ENCODE peak calls at places on chromosomes 7 and 10, in nine cellular contexts. One of them, this sample, is unnamed.

GRCh38 chr10:72744566-72744965 is 52.6 kb downstream of the MCU start:
- DNase-seq in GM12864: no peak
- DNase-seq in endodermal cell: no peak
- DNase-seq in progenitor cell of endocrine pancreas: no peak
- DNase-seq in suprapubic skin: no peak
- DNase-seq in astrocyte: no peak
- DNase-seq in endothelial cell: no peak
- DNase-seq in dorsolateral prefrontal cortex: no peak
- DNase-seq in Peyer's patch: no peak
- DNase-seq in this sample: no peak

GRCh38 chr10:49164587-49165188 is 23.5 kb downstream of the TMEM273 start:
- DNase-seq in GM12864: peak; percentile 44
- DNase-seq in endodermal cell: peak; percentile 89
- DNase-seq in progenitor cell of endocrine pancreas: peak; percentile 41
- DNase-seq in suprapubic skin: no peak
- DNase-seq in astrocyte: no peak
- DNase-seq in endothelial cell: peak; percentile 69
- DNase-seq in dorsolateral prefrontal cortex: no peak
- DNase-seq in Peyer's patch: no peak
- DNase-seq in this sample: peak; percentile 58

GRCh38 chr10:65342226-65342625 is 1583.6 kb upstream of the LRRTM3 start:
- DNase-seq in GM12864: no peak
- DNase-seq in endodermal cell: no peak
- DNase-seq in progenitor cell of endocrine pancreas: no peak
- DNase-seq in suprapubic skin: no peak
- DNase-seq in astrocyte: no peak
- DNase-seq in endothelial cell: no peak
- DNase-seq in dorsolateral prefrontal cortex: no peak
- DNase-seq in Peyer's patch: no peak
- DNase-seq in this sample: no peak

GRCh38 chr7:26630941-26631580 is 233.3 kb downstream of the SKAP2 start:
- DNase-seq in GM12864: no peak
- DNase-seq in endodermal cell: no peak
- DNase-seq in progenitor cell of endocrine pancreas: no peak
- DNase-seq in suprapubic skin: no peak
- DNase-seq in astrocyte: no peak
- DNase-seq in endothelial cell: no peak
- DNase-seq in dorsolateral prefrontal cortex: no peak
- DNase-seq in Peyer's patch: no peak
- DNase-seq in this sample: no peak

GRCh38 chr7:41315764-41316163 is 387.1 kb downstream of the INHBA start:
- DNase-seq in GM12864: no peak
- DNase-seq in endodermal cell: peak; percentile 83
- DNase-seq in progenitor cell of endocrine pancreas: no peak
- DNase-seq in suprapubic skin: no peak
- DNase-seq in astrocyte: no peak
- DNase-seq in endothelial cell: peak; percentile 26
- DNase-seq in dorsolateral prefrontal cortex: no peak
- DNase-seq in Peyer's patch: no peak
- DNase-seq in this sample: no peak

GRCh38 chr7:41882745-41883527 is 180.0 kb upstream of the INHBA start:
- DNase-seq in GM12864: no peak
- DNase-seq in endodermal cell: no peak
- DNase-seq in progenitor cell of endocrine pancreas: no peak
- DNase-seq in suprapubic skin: no peak
- DNase-seq in astrocyte: no peak
- DNase-seq in endothelial cell: no peak
- DNase-seq in dorsolateral prefrontal cortex: no peak
- DNase-seq in Peyer's patch: no peak
- DNase-seq in this sample: peak; percentile 58

GRCh38 chr10:35378547-35379210 is 42.4 kb downstream of the CCNY start:
- DNase-seq in GM12864: no peak
- DNase-seq in endodermal cell: peak; percentile 49
- DNase-seq in progenitor cell of endocrine pancreas: no peak
- DNase-seq in suprapubic skin: no peak
- DNase-seq in astrocyte: peak; percentile 59
- DNase-seq in endothelial cell: peak; percentile 12
- DNase-seq in dorsolateral prefrontal cortex: no peak
- DNase-seq in Peyer's patch: no peak
- DNase-seq in this sample: no peak

GRCh38 chr10:111524134-111524533 is 447.3 kb downstream of the ADRA2A start:
- DNase-seq in GM12864: no peak
- DNase-seq in endodermal cell: no peak
- DNase-seq in progenitor cell of endocrine pancreas: no peak
- DNase-seq in suprapubic skin: no peak
- DNase-seq in astrocyte: no peak
- DNase-seq in endothelial cell: no peak
- DNase-seq in dorsolateral prefrontal cortex: no peak
- DNase-seq in Peyer's patch: no peak
- DNase-seq in this sample: no peak

GRCh38 chr7:95367606-95368005 is 28.6 kb downstream of the PON3 start:
- DNase-seq in GM12864: no peak
- DNase-seq in endodermal cell: no peak
- DNase-seq in progenitor cell of endocrine pancreas: no peak
- DNase-seq in suprapubic skin: no peak
- DNase-seq in astrocyte: no peak
- DNase-seq in endothelial cell: no peak
- DNase-seq in dorsolateral prefrontal cortex: no peak
- DNase-seq in Peyer's patch: no peak
- DNase-seq in this sample: no peak

GRCh38 chr10:62178568-62178967 is 90.1 kb downstream of the RTKN2 start:
- DNase-seq in GM12864: no peak
- DNase-seq in endodermal cell: no peak
- DNase-seq in progenitor cell of endocrine pancreas: no peak
- DNase-seq in suprapubic skin: no peak
- DNase-seq in astrocyte: peak; percentile 79
- DNase-seq in endothelial cell: no peak
- DNase-seq in dorsolateral prefrontal cortex: no peak
- DNase-seq in Peyer's patch: no peak
- DNase-seq in this sample: no peak

GRCh38 chr7:142001163-142001874 is 5.6 kb downstream of the MGAM start:
- DNase-seq in GM12864: no peak
- DNase-seq in endodermal cell: no peak
- DNase-seq in progenitor cell of endocrine pancreas: no peak
- DNase-seq in suprapubic skin: no peak
- DNase-seq in astrocyte: no peak
- DNase-seq in endothelial cell: no peak
- DNase-seq in dorsolateral prefrontal cortex: no peak
- DNase-seq in Peyer's patch: peak; percentile 88
- DNase-seq in this sample: no peak

GRCh38 chr10:131841669-131842139 is 59.1 kb upstream of the PPP2R2D start:
- DNase-seq in GM12864: no peak
- DNase-seq in endodermal cell: peak; percentile 53
- DNase-seq in progenitor cell of endocrine pancreas: peak; percentile 8
- DNase-seq in suprapubic skin: peak; percentile 59
- DNase-seq in astrocyte: no peak
- DNase-seq in endothelial cell: no peak
- DNase-seq in dorsolateral prefrontal cortex: peak; percentile 24
- DNase-seq in Peyer's patch: peak; percentile 39
- DNase-seq in this sample: no peak

GRCh38 chr7:100419660-100420226 is 8.8 kb downstream of the ZCWPW1 start:
- DNase-seq in GM12864: no peak
- DNase-seq in endodermal cell: no peak
- DNase-seq in progenitor cell of endocrine pancreas: no peak
- DNase-seq in suprapubic skin: no peak
- DNase-seq in astrocyte: no peak
- DNase-seq in endothelial cell: no peak
- DNase-seq in dorsolateral prefrontal cortex: no peak
- DNase-seq in Peyer's patch: no peak
- DNase-seq in this sample: no peak

GRCh38 chr7:33719059-33719581 is 186.2 kb upstream of the BMPER start:
- DNase-seq in GM12864: no peak
- DNase-seq in endodermal cell: peak; percentile 22
- DNase-seq in progenitor cell of endocrine pancreas: no peak
- DNase-seq in suprapubic skin: no peak
- DNase-seq in astrocyte: no peak
- DNase-seq in endothelial cell: no peak
- DNase-seq in dorsolateral prefrontal cortex: no peak
- DNase-seq in Peyer's patch: no peak
- DNase-seq in this sample: no peak

GRCh38 chr7:131896189-131896855 is 339.9 kb upstream of the PODXL start:
- DNase-seq in GM12864: no peak
- DNase-seq in endodermal cell: peak; percentile 84
- DNase-seq in progenitor cell of endocrine pancreas: no peak
- DNase-seq in suprapubic skin: no peak
- DNase-seq in astrocyte: no peak
- DNase-seq in endothelial cell: no peak
- DNase-seq in dorsolateral prefrontal cortex: no peak
- DNase-seq in Peyer's patch: no peak
- DNase-seq in this sample: no peak

GRCh38 chr7:93889261-93889660 is 1.3 kb downstream of the TFPI2 start:
- DNase-seq in GM12864: no peak
- DNase-seq in endodermal cell: no peak
- DNase-seq in progenitor cell of endocrine pancreas: no peak
- DNase-seq in suprapubic skin: no peak
- DNase-seq in astrocyte: peak; percentile 74
- DNase-seq in endothelial cell: no peak
- DNase-seq in dorsolateral prefrontal cortex: no peak
- DNase-seq in Peyer's patch: no peak
- DNase-seq in this sample: no peak

GRCh38 chr7:4725014-4725951 is 43.2 kb downstream of the FOXK1 start:
- DNase-seq in GM12864: no peak
- DNase-seq in endodermal cell: peak; percentile 62
- DNase-seq in progenitor cell of endocrine pancreas: no peak
- DNase-seq in suprapubic skin: peak; percentile 85
- DNase-seq in astrocyte: peak; percentile 92
- DNase-seq in endothelial cell: no peak
- DNase-seq in dorsolateral prefrontal cortex: peak; percentile 83
- DNase-seq in Peyer's patch: peak; percentile 83
- DNase-seq in this sample: peak; percentile 91

GRCh38 chr10:80156216-80156615 is 23.7 kb downstream of the PLAC9 start:
- DNase-seq in GM12864: no peak
- DNase-seq in endodermal cell: no peak
- DNase-seq in progenitor cell of endocrine pancreas: no peak
- DNase-seq in suprapubic skin: no peak
- DNase-seq in astrocyte: peak; percentile 14
- DNase-seq in endothelial cell: no peak
- DNase-seq in dorsolateral prefrontal cortex: no peak
- DNase-seq in Peyer's patch: no peak
- DNase-seq in this sample: no peak

GRCh38 chr10:72331575-72332422 is 22.9 kb downstream of the DNAJB12 start:
- DNase-seq in GM12864: peak; percentile 64
- DNase-seq in endodermal cell: peak; percentile 99
- DNase-seq in progenitor cell of endocrine pancreas: peak; percentile 47
- DNase-seq in suprapubic skin: no peak
- DNase-seq in astrocyte: peak; percentile 78
- DNase-seq in endothelial cell: peak; percentile 56
- DNase-seq in dorsolateral prefrontal cortex: peak; percentile 92
- DNase-seq in Peyer's patch: peak; percentile 93
- DNase-seq in this sample: peak; percentile 63

GRCh38 chr10:104925232-104925851 is 284.3 kb downstream of the SORCS3 start:
- DNase-seq in GM12864: no peak
- DNase-seq in endodermal cell: peak; percentile 85
- DNase-seq in progenitor cell of endocrine pancreas: peak; percentile 24
- DNase-seq in suprapubic skin: no peak
- DNase-seq in astrocyte: no peak
- DNase-seq in endothelial cell: peak; percentile 68
- DNase-seq in dorsolateral prefrontal cortex: no peak
- DNase-seq in Peyer's patch: peak; percentile 50
- DNase-seq in this sample: peak; percentile 20

GRCh38 chr7:130160023-130160422 is 45.2 kb downstream of the TMEM209 start:
- DNase-seq in GM12864: no peak
- DNase-seq in endodermal cell: no peak
- DNase-seq in progenitor cell of endocrine pancreas: no peak
- DNase-seq in suprapubic skin: no peak
- DNase-seq in astrocyte: no peak
- DNase-seq in endothelial cell: no peak
- DNase-seq in dorsolateral prefrontal cortex: no peak
- DNase-seq in Peyer's patch: no peak
- DNase-seq in this sample: no peak

GRCh38 chr7:86598721-86599120 is 45.0 kb upstream of the GRM3 start:
- DNase-seq in GM12864: no peak
- DNase-seq in endodermal cell: peak; percentile 53
- DNase-seq in progenitor cell of endocrine pancreas: no peak
- DNase-seq in suprapubic skin: no peak
- DNase-seq in astrocyte: no peak
- DNase-seq in endothelial cell: no peak
- DNase-seq in dorsolateral prefrontal cortex: no peak
- DNase-seq in Peyer's patch: no peak
- DNase-seq in this sample: no peak
- TF ChIP-seq CTCF in GM12864: no peak
- TF ChIP-seq CTCF in endodermal cell: no peak
- TF ChIP-seq CTCF in progenitor cell of endocrine pancreas: no peak
- TF ChIP-seq CTCF in suprapubic skin: no peak
- TF ChIP-seq CTCF in astrocyte: no peak
- TF ChIP-seq CTCF in endothelial cell: no peak
- TF ChIP-seq CTCF in dorsolateral prefrontal cortex: no peak
- TF ChIP-seq CTCF in Peyer's patch: no peak
- TF ChIP-seq CTCF in this sample: no peak

GRCh38 chr10:16184911-16185310 is 251.9 kb upstream of the PTER start:
- DNase-seq in GM12864: no peak
- DNase-seq in endodermal cell: no peak
- DNase-seq in progenitor cell of endocrine pancreas: no peak
- DNase-seq in suprapubic skin: no peak
- DNase-seq in astrocyte: no peak
- DNase-seq in endothelial cell: no peak
- DNase-seq in dorsolateral prefrontal cortex: no peak
- DNase-seq in Peyer's patch: no peak
- DNase-seq in this sample: no peak
- TF ChIP-seq CTCF in GM12864: no peak
- TF ChIP-seq CTCF in endodermal cell: no peak
- TF ChIP-seq CTCF in progenitor cell of endocrine pancreas: no peak
- TF ChIP-seq CTCF in suprapubic skin: no peak
- TF ChIP-seq CTCF in astrocyte: no peak
- TF ChIP-seq CTCF in endothelial cell: no peak
- TF ChIP-seq CTCF in dorsolateral prefrontal cortex: no peak
- TF ChIP-seq CTCF in Peyer's patch: no peak
- TF ChIP-seq CTCF in this sample: no peak

DNA sequence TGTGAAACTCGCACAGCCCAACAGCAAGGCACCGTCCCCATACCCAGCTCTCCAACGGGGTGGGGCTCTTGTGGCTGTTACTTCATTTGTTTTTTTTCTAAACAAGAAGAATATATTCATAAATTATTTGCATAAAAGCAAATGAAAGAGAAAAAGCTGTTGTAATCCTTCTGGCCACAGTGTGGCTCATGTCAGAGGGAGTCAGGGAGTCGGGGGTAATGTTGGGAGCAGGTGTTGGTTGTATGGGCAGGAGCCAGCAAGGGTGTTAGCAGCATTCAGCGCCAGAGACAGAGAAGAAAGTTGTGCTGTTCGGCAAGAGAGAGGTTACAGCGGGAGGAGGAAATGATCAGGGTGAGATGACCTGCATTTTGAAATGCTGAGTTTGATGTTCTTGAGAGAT is 13.3 kb downstream of the PFKP start:
- DNase-seq in GM12864: no peak
- DNase-seq in endodermal cell: no peak
- DNase-seq in progenitor cell of endocrine pancreas: no peak
- DNase-seq in suprapubic skin: no peak
- DNase-seq in astrocyte: no peak
- DNase-seq in endothelial cell: no peak
- DNase-seq in dorsolateral prefrontal cortex: no peak
- DNase-seq in Peyer's patch: no peak
- DNase-seq in this sample: no peak
- TF ChIP-seq CTCF in GM12864: no peak
- TF ChIP-seq CTCF in endodermal cell: peak; percentile 42
- TF ChIP-seq CTCF in progenitor cell of endocrine pancreas: no peak
- TF ChIP-seq CTCF in suprapubic skin: no peak
- TF ChIP-seq CTCF in astrocyte: peak; percentile 4
- TF ChIP-seq CTCF in endothelial cell: no peak
- TF ChIP-seq CTCF in dorsolateral prefrontal cortex: no peak
- TF ChIP-seq CTCF in Peyer's patch: no peak
- TF ChIP-seq CTCF in this sample: no peak

GRCh38 chr7:2146676-2147472 is 85.9 kb downstream of the MAD1L1 start:
- DNase-seq in GM12864: no peak
- DNase-seq in endodermal cell: no peak
- DNase-seq in progenitor cell of endocrine pancreas: no peak
- DNase-seq in suprapubic skin: no peak
- DNase-seq in astrocyte: no peak
- DNase-seq in endothelial cell: no peak
- DNase-seq in dorsolateral prefrontal cortex: no peak
- DNase-seq in Peyer's patch: no peak
- DNase-seq in this sample: no peak
- TF ChIP-seq CTCF in GM12864: no peak
- TF ChIP-seq CTCF in endodermal cell: no peak
- TF ChIP-seq CTCF in progenitor cell of endocrine pancreas: no peak
- TF ChIP-seq CTCF in suprapubic skin: no peak
- TF ChIP-seq CTCF in astrocyte: no peak
- TF ChIP-seq CTCF in endothelial cell: no peak
- TF ChIP-seq CTCF in dorsolateral prefrontal cortex: no peak
- TF ChIP-seq CTCF in Peyer's patch: no peak
- TF ChIP-seq CTCF in this sample: no peak

This sample was measured in GM10248.